ENCODE peak calls at places on chromosomes 3 and 15, in six cellular contexts. D is dermis blood vessel endothelial cell, P is A172, S is RWPE1, N is foreskin melanocyte, W is C1 segment of cervical spinal cord. Z is an unnamed sample.

GRCh38 chr15:89469331-89470107 is 26.9 kb downstream of the RHCG start:
- DNase-seq in D (no peak), P (no peak), S (no peak), N (no peak), W (no peak), Z (peak)

GRCh38 chr3:134330895-134331810 is 43.1 kb downstream of the AMOTL2 start:
- DNase-seq in D (no peak), P (peak), S (peak), N (no peak), W (no peak), Z (no peak)

GRCh38 chr3:135596563-135596962 is 369.0 kb upstream of the PPP2R3A start:
- DNase-seq in D (no peak), P (no peak), S (no peak), N (no peak), W (no peak), Z (no peak)

GRCh38 chr3:32969656-32970055 is 18.2 kb downstream of the CCR4 start:
- DNase-seq in D (peak), P (no peak), S (no peak), N (no peak), W (no peak), Z (no peak)

GRCh38 chr3:50623840-50624474 is 7.0 kb downstream of the MAPKAPK3 start:
- DNase-seq in D (peak), P (peak), S (no peak), N (no peak), W (no peak), Z (no peak)

GRCh38 chr3:46085421-46086082 is 58.3 kb upstream of the XCR1 start:
- DNase-seq in D (no peak), P (no peak), S (no peak), N (no peak), W (no peak), Z (no peak)

GRCh38 chr3:36924748-36925521 is 19.9 kb downstream of the TRANK1 start:
- DNase-seq in D (no peak), P (no peak), S (no peak), N (no peak), W (no peak), Z (no peak)

GRCh38 chr15:57017024-57017423 is 98.6 kb downstream of the TCF12 start:
- DNase-seq in D (peak), P (no peak), S (no peak), N (peak), W (no peak), Z (peak)

GRCh38 chr3:32510075-32510724 is 7.5 kb upstream of the CMTM6 start:
- DNase-seq in D (peak), P (peak), S (peak), N (peak), W (no peak), Z (peak)

GRCh38 chr3:31917303-31917903 is 63.7 kb downstream of the OSBPL10 start:
- DNase-seq in D (no peak), P (no peak), S (no peak), N (no peak), W (no peak), Z (no peak)

GRCh38 chr3:188396251-188396650 is 242.3 kb downstream of the LPP start:
- DNase-seq in D (no peak), P (no peak), S (peak), N (no peak), W (no peak), Z (no peak)

GRCh38 chr3:101077361-101078011 is 84.3 kb upstream of the ABI3BP start:
- DNase-seq in D (peak), P (peak), S (no peak), N (no peak), W (no peak), Z (no peak)

GRCh38 chr15:68781766-68782588 is 38.7 kb downstream of the ANP32A start:
- DNase-seq in D (peak), P (no peak), S (no peak), N (no peak), W (no peak), Z (no peak)

GRCh38 chr3:40037582-40037981 is 228.2 kb downstream of the MYRIP start:
- DNase-seq in D (no peak), P (no peak), S (no peak), N (no peak), W (no peak), Z (no peak)

GRCh38 chr3:124648551-124648950 is 81.7 kb upstream of the UMPS start:
- DNase-seq in D (no peak), P (no peak), S (no peak), N (no peak), W (no peak), Z (no peak)

GRCh38 chr3:183123891-183124290 is 24.6 kb upstream of the MCCC1 start:
- DNase-seq in D (peak), P (peak), S (no peak), N (no peak), W (no peak), Z (no peak)

GRCh38 chr15:63815211-63815610 is 18.5 kb downstream of the HERC1 start:
- DNase-seq in D (no peak), P (no peak), S (no peak), N (no peak), W (no peak), Z (no peak)

GRCh38 chr3:172007065-172007370 is 32.4 kb upstream of the FNDC3B start:
- DNase-seq in D (no peak), P (no peak), S (no peak), N (no peak), W (no peak), Z (no peak)

GRCh38 chr3:60339310-60339709 is 911.9 kb downstream of the FHIT start:
- DNase-seq in D (no peak), P (no peak), S (no peak), N (no peak), W (no peak), Z (no peak)

GRCh38 chr3:133093366-133093765 is 55.2 kb downstream of the TMEM108 start:
- DNase-seq in D (no peak), P (no peak), S (no peak), N (no peak), W (no peak), Z (no peak)